ENCODE peak calls at places on chromosomes 2 and 18, in eight cellular contexts. One of them, this sample, is unnamed.

GRCh38 chr2:101112772-101113157 is 38.4 kb downstream of the TBC1D8 start:
- DNase-seq in A549: no peak
- DNase-seq in endodermal cell: no peak
- DNase-seq in activated CD8-positive, alpha-beta memory T cell treated with anti-CD3 and anti-CD28 coated beads for 24 hours: no peak
- DNase-seq in activated T-cell treated with anti-CD3 and anti-CD28 coated beads, Interleukin-2, amount 50 U/mL, for 4 hours: no peak
- DNase-seq in GM04504: no peak
- DNase-seq in adrenal gland: no peak
- DNase-seq in GM20000: no peak
- DNase-seq in this sample: no peak

GRCh38 chr2:21123473-21124393 is at the start of gene TDRD15:
- DNase-seq in A549: no peak
- DNase-seq in endodermal cell: no peak
- DNase-seq in activated CD8-positive, alpha-beta memory T cell treated with anti-CD3 and anti-CD28 coated beads for 24 hours: no peak
- DNase-seq in activated T-cell treated with anti-CD3 and anti-CD28 coated beads, Interleukin-2, amount 50 U/mL, for 4 hours: no peak
- DNase-seq in GM04504: no peak
- DNase-seq in adrenal gland: no peak
- DNase-seq in GM20000: no peak
- DNase-seq in this sample: no peak

GRCh38 chr2:127455566-127456493 is 37.6 kb downstream of the PROC start:
- DNase-seq in A549: no peak
- DNase-seq in endodermal cell: no peak
- DNase-seq in activated CD8-positive, alpha-beta memory T cell treated with anti-CD3 and anti-CD28 coated beads for 24 hours: no peak
- DNase-seq in activated T-cell treated with anti-CD3 and anti-CD28 coated beads, Interleukin-2, amount 50 U/mL, for 4 hours: no peak
- DNase-seq in GM04504: no peak
- DNase-seq in adrenal gland: no peak
- DNase-seq in GM20000: no peak
- DNase-seq in this sample: no peak

GRCh38 chr2:24122356-24123211 is 550 bp downstream of the PFN4 start:
- DNase-seq in A549: peak; percentile 18
- DNase-seq in endodermal cell: no peak
- DNase-seq in activated CD8-positive, alpha-beta memory T cell treated with anti-CD3 and anti-CD28 coated beads for 24 hours: no peak
- DNase-seq in activated T-cell treated with anti-CD3 and anti-CD28 coated beads, Interleukin-2, amount 50 U/mL, for 4 hours: no peak
- DNase-seq in GM04504: no peak
- DNase-seq in adrenal gland: no peak
- DNase-seq in GM20000: no peak
- DNase-seq in this sample: no peak

GRCh38 chr2:111139637-111140317 is 19.1 kb downstream of the BCL2L11 start:
- DNase-seq in A549: no peak
- DNase-seq in endodermal cell: no peak
- DNase-seq in activated CD8-positive, alpha-beta memory T cell treated with anti-CD3 and anti-CD28 coated beads for 24 hours: no peak
- DNase-seq in activated T-cell treated with anti-CD3 and anti-CD28 coated beads, Interleukin-2, amount 50 U/mL, for 4 hours: no peak
- DNase-seq in GM04504: no peak
- DNase-seq in adrenal gland: no peak
- DNase-seq in GM20000: no peak
- DNase-seq in this sample: no peak

GRCh38 chr2:46914578-46915230 is 902 bp downstream of the MCFD2 start:
- DNase-seq in A549: no peak
- DNase-seq in endodermal cell: no peak
- DNase-seq in activated CD8-positive, alpha-beta memory T cell treated with anti-CD3 and anti-CD28 coated beads for 24 hours: no peak
- DNase-seq in activated T-cell treated with anti-CD3 and anti-CD28 coated beads, Interleukin-2, amount 50 U/mL, for 4 hours: no peak
- DNase-seq in GM04504: no peak
- DNase-seq in adrenal gland: no peak
- DNase-seq in GM20000: no peak
- DNase-seq in this sample: no peak

GRCh38 chr2:169073972-169074751 is 4.8 kb downstream of the DHRS9 start:
- DNase-seq in A549: no peak
- DNase-seq in endodermal cell: no peak
- DNase-seq in activated CD8-positive, alpha-beta memory T cell treated with anti-CD3 and anti-CD28 coated beads for 24 hours: no peak
- DNase-seq in activated T-cell treated with anti-CD3 and anti-CD28 coated beads, Interleukin-2, amount 50 U/mL, for 4 hours: no peak
- DNase-seq in GM04504: no peak
- DNase-seq in adrenal gland: no peak
- DNase-seq in GM20000: no peak
- DNase-seq in this sample: no peak

GRCh38 chr2:126825306-126825705 is 73.4 kb upstream of the TEX51 start:
- DNase-seq in A549: no peak
- DNase-seq in endodermal cell: no peak
- DNase-seq in activated CD8-positive, alpha-beta memory T cell treated with anti-CD3 and anti-CD28 coated beads for 24 hours: no peak
- DNase-seq in activated T-cell treated with anti-CD3 and anti-CD28 coated beads, Interleukin-2, amount 50 U/mL, for 4 hours: no peak
- DNase-seq in GM04504: no peak
- DNase-seq in adrenal gland: no peak
- DNase-seq in GM20000: no peak
- DNase-seq in this sample: no peak

GRCh38 chr2:121211689-121212151 is 73.3 kb downstream of the TFCP2L1 start:
- DNase-seq in A549: no peak
- DNase-seq in endodermal cell: no peak
- DNase-seq in activated CD8-positive, alpha-beta memory T cell treated with anti-CD3 and anti-CD28 coated beads for 24 hours: no peak
- DNase-seq in activated T-cell treated with anti-CD3 and anti-CD28 coated beads, Interleukin-2, amount 50 U/mL, for 4 hours: no peak
- DNase-seq in GM04504: no peak
- DNase-seq in adrenal gland: no peak
- DNase-seq in GM20000: no peak
- DNase-seq in this sample: no peak

GRCh38 chr2:134247679-134248078 is 6.2 kb upstream of the MGAT5 start:
- DNase-seq in A549: no peak
- DNase-seq in endodermal cell: no peak
- DNase-seq in activated CD8-positive, alpha-beta memory T cell treated with anti-CD3 and anti-CD28 coated beads for 24 hours: no peak
- DNase-seq in activated T-cell treated with anti-CD3 and anti-CD28 coated beads, Interleukin-2, amount 50 U/mL, for 4 hours: no peak
- DNase-seq in GM04504: no peak
- DNase-seq in adrenal gland: no peak
- DNase-seq in GM20000: peak; percentile 25
- DNase-seq in this sample: no peak

GRCh38 chr2:82837588-82838304 is 1621.3 kb downstream of the SUCLG1 start:
- DNase-seq in A549: peak; percentile 20
- DNase-seq in endodermal cell: no peak
- DNase-seq in activated CD8-positive, alpha-beta memory T cell treated with anti-CD3 and anti-CD28 coated beads for 24 hours: no peak
- DNase-seq in activated T-cell treated with anti-CD3 and anti-CD28 coated beads, Interleukin-2, amount 50 U/mL, for 4 hours: no peak
- DNase-seq in GM04504: peak; percentile 90
- DNase-seq in adrenal gland: no peak
- DNase-seq in GM20000: no peak
- DNase-seq in this sample: peak; percentile 59

GRCh38 chr2:74317696-74318095 is 25.5 kb downstream of the SLC4A5 start:
- DNase-seq in A549: no peak
- DNase-seq in endodermal cell: no peak
- DNase-seq in activated CD8-positive, alpha-beta memory T cell treated with anti-CD3 and anti-CD28 coated beads for 24 hours: no peak
- DNase-seq in activated T-cell treated with anti-CD3 and anti-CD28 coated beads, Interleukin-2, amount 50 U/mL, for 4 hours: no peak
- DNase-seq in GM04504: no peak
- DNase-seq in adrenal gland: no peak
- DNase-seq in GM20000: no peak
- DNase-seq in this sample: no peak

GRCh38 chr18:56374005-56374655 is 264.3 kb downstream of the TXNL1 start:
- DNase-seq in A549: peak; percentile 47
- DNase-seq in endodermal cell: no peak
- DNase-seq in activated CD8-positive, alpha-beta memory T cell treated with anti-CD3 and anti-CD28 coated beads for 24 hours: no peak
- DNase-seq in activated T-cell treated with anti-CD3 and anti-CD28 coated beads, Interleukin-2, amount 50 U/mL, for 4 hours: no peak
- DNase-seq in GM04504: no peak
- DNase-seq in adrenal gland: no peak
- DNase-seq in GM20000: no peak
- DNase-seq in this sample: no peak

GRCh38 chr2:54613794-54614257 is 109.6 kb upstream of the EML6 start:
- DNase-seq in A549: peak; percentile 83
- DNase-seq in endodermal cell: no peak
- DNase-seq in activated CD8-positive, alpha-beta memory T cell treated with anti-CD3 and anti-CD28 coated beads for 24 hours: no peak
- DNase-seq in activated T-cell treated with anti-CD3 and anti-CD28 coated beads, Interleukin-2, amount 50 U/mL, for 4 hours: no peak
- DNase-seq in GM04504: no peak
- DNase-seq in adrenal gland: peak; percentile 60
- DNase-seq in GM20000: no peak
- DNase-seq in this sample: no peak